ENCODE peak calls at places on chromosomes 7 and 10, in seven cellular contexts. D, L, U, T, Q, F and S are unnamed samples.
A peak's percentile ranks its signal among the peaks of the same experiment; 100 is the strongest.

GRCh38 chr7:157984138-157984913 is 603.3 kb downstream of the PTPRN2 start:
- DNase-seq in T (no peak), D (no peak), F (no peak), U (no peak), Q (no peak), L (no peak), S (no peak)

GRCh38 chr7:71867626-71868025 is 544.5 kb downstream of the CALN1 start:
- DNase-seq in L (no peak), U (no peak), T (no peak), D (no peak), Q (no peak), F (no peak), S (no peak)

GRCh38 chr10:57314046-57314445 is 953.0 kb upstream of the ZWINT start:
- DNase-seq in L (no peak), U (no peak), D (no peak), T (no peak), Q (no peak), F (no peak), S (no peak)

GRCh38 chr10:4488924-4489323 is 337.1 kb upstream of the AKR1E2 start:
- DNase-seq in Q (no peak), L (no peak), U (no peak), D (no peak), F (no peak), T (no peak), S (no peak)

GRCh38 chr7:96004598-96004997 is 232.2 kb downstream of the DYNC1I1 start:
- DNase-seq in D (no peak), F (peak; percentile 5), Q (no peak), L (no peak), U (no peak), T (no peak), S (no peak)

GRCh38 chr10:386751-387693 is 251.8 kb downstream of the ZMYND11 start:
- DNase-seq in U (no peak), T (no peak), Q (no peak), F (no peak), L (peak; percentile 70), D (no peak), S (no peak)

GRCh38 chr7:37901890-37902524 is 14.6 kb downstream of the SFRP4 start:
- DNase-seq in U (no peak), F (peak; percentile 85), T (no peak), Q (peak; percentile 11), D (no peak), L (no peak), S (no peak)

GRCh38 chr10:85558533-85558932 is 808.1 kb downstream of the GRID1 start:
- DNase-seq in Q (no peak), U (no peak), F (no peak), D (no peak), L (no peak), T (no peak), S (no peak)

GRCh38 chr7:115124409-115124939 is 202.6 kb downstream of the MDFIC start:
- DNase-seq in T (no peak), D (no peak), L (no peak), U (peak; percentile 19), F (peak; percentile 36), Q (no peak), S (no peak)

GRCh38 chr7:43648725-43649406 is 66.0 kb downstream of the STK17A start:
- DNase-seq in U (no peak), T (no peak), F (peak; percentile 98), Q (peak; percentile 42), L (no peak), D (no peak), S (no peak)

GRCh38 chr10:109588259-109588658 is 335.1 kb downstream of the XPNPEP1 start:
- DNase-seq in T (no peak), Q (no peak), U (no peak), L (no peak), D (no peak), F (no peak), S (no peak)

GRCh38 chr10:31724296-31724695 is 204.3 kb downstream of the ARHGAP12 start:
- DNase-seq in Q (no peak), L (no peak), F (no peak), U (no peak), D (no peak), T (no peak), S (no peak)

GRCh38 chr7:76372984-76373833 is 14.4 kb upstream of the YWHAG start:
- DNase-seq in F (peak; percentile 82), D (peak; percentile 50), Q (peak; percentile 64), T (no peak), U (peak; percentile 76), L (no peak), S (no peak)

GRCh38 chr10:1854271-1854670 is 116.9 kb upstream of the ADARB2 start:
- DNase-seq in F (no peak), Q (no peak), U (no peak), L (no peak), T (no peak), D (no peak), S (no peak)

GRCh38 chr7:113202282-113202681 is 83.9 kb upstream of the SMIM30 start:
- DNase-seq in D (no peak), L (no peak), F (no peak), T (no peak), U (no peak), Q (no peak), S (no peak)

GRCh38 chr7:77262311-77262710 is 62.7 kb upstream of the FGL2 start:
- DNase-seq in U (no peak), F (no peak), D (no peak), L (no peak), T (no peak), Q (no peak), S (no peak)

GRCh38 chr10:44647877-44648542 is 263.1 kb upstream of the CXCL12 start:
- DNase-seq in U (peak; percentile 18), F (peak; percentile 79), D (peak; percentile 47), T (no peak), Q (no peak), L (no peak), S (no peak)

GRCh38 chr10:132442636-132443035 is 45.6 kb downstream of the PWWP2B start:
- DNase-seq in L (no peak), D (no peak), F (no peak), U (no peak), T (no peak), Q (no peak), S (no peak)

GRCh38 chr7:69419928-69420327 is 178.3 kb upstream of the AUTS2 start:
- DNase-seq in D (peak; percentile 20), L (no peak), T (no peak), Q (no peak), U (no peak), F (peak; percentile 71), S (no peak)

GRCh38 chr7:148609045-148609725 is 18.6 kb downstream of the C7orf33 start:
- DNase-seq in L (no peak), F (peak; percentile 64), U (no peak), T (no peak), D (no peak), Q (no peak), S (no peak)

GRCh38 chr7:23696916-23697441 is 13.0 kb upstream of the STK31 start:
- DNase-seq in T (no peak), D (peak; percentile 19), U (peak; percentile 44), L (peak; percentile 71), F (peak; percentile 29), Q (peak; percentile 40), S (peak; percentile 51)

GRCh38 chr10:103452714-103453230 is 602 bp upstream of the CALHM2 start:
- DNase-seq in D (no peak), U (no peak), Q (no peak), L (peak; percentile 62), F (no peak), T (no peak), S (no peak)

GRCh38 chr10:57338823-57339558 is 928.7 kb downstream of the IPMK start:
- DNase-seq in F (peak; percentile 29), U (no peak), Q (peak; percentile 28), T (no peak), D (no peak), L (no peak), S (no peak)

GRCh38 chr10:23656735-23657134 is 217.9 kb downstream of the OTUD1 start:
- DNase-seq in T (no peak), F (no peak), U (no peak), D (no peak), Q (peak; percentile 5), L (no peak), S (no peak)

DNA sequence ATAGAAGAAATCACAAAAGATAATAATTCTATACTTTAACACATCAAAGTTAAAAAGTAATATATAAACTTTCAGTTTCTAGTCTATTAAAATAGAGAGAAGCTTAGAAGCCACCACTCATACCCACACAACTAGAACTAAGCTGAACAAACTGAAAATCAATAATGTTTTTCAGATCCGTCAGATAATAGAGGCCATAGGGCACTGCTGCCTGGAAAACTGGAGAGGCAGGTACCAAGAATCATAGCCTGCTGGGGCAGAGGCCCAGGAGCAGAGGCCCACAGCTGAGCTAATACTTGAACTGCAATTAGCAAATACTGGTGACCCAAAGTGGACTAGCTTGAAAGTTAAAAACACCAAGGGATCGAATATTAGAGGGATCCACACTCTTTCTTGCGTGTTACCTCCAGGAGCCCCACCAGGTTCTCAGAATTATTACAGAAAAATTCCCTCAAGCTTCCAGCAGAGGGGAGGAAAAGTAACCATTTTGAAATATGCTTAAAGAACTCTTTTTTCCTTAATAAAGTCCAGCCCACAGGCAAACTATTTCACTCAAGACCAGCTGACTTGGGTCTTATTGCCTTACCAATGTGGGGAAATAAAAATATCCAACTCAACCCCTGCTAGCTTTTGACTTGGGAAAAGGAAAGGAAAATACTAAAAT is 774.1 kb upstream of the IGFBP3 start:
- DNase-seq in L (no peak), F (no peak), D (no peak), Q (no peak), U (no peak), T (no peak), S (peak; percentile 81)
- TF ChIP-seq CTCF in L (no peak), F (peak; percentile 10), D (no peak), Q (no peak), U (no peak), T (peak; percentile 24), S (no peak)

DNA sequence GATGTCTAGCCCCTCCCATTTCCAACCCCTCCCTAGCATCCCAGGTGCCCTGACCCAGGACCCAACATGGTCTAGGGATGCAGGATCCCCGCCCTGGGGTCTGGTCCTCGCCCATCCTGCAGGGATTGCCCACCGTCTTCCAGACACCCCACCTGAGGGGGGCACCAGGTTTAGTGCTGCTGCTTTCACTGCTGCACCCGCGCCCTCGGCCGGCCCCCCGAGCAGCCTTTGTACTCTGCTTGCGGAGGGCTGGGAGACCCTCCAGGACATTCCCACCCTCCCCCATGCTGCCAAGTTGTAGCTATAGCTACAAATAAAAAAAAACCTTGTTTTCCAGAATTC is 9.6 kb downstream of the ZYX start:
- DNase-seq in F (no peak), L (peak; percentile 64), U (no peak), Q (no peak), T (no peak), D (peak; percentile 22), S (no peak)
- H3K27ac ChIP-seq in F (no peak overlapping the region), L (peak overlapping the region; percentile 100), U (no peak overlapping the region), Q (peak overlapping the region; percentile 78), T (peak overlapping the region; percentile 50), D (peak overlapping the region; percentile 98), S (no peak overlapping the region)

GRCh38 chr10:97683556-97684357 is 3.3 kb downstream of the AVPI1 start:
- DNase-seq in U (no peak), D (no peak), F (peak; percentile 51), L (no peak), T (no peak), Q (no peak), S (peak; percentile 52)
- TF ChIP-seq CTCF in U (no peak), D (no peak), F (no peak), L (no peak), T (no peak), Q (no peak), S (no peak)

GRCh38 chr10:29618341-29619171 is 16.2 kb downstream of the SVIL start:
- DNase-seq in Q (no peak), F (peak; percentile 18), T (no peak), U (peak; percentile 68), D (peak; percentile 67), L (no peak), S (peak; percentile 58)
- H3K27ac ChIP-seq in Q (peak overlapping the region; percentile 10), F (no peak overlapping the region), T (no peak overlapping the region), U (peak overlapping the region; percentile 88), D (peak overlapping the region; percentile 87), L (peak overlapping the region; percentile 67), S (peak overlapping the region; percentile 35)

GRCh38 chr10:122499491-122499941 is 38.2 kb downstream of the HTRA1 start:
- DNase-seq in L (peak; percentile 82), U (no peak), F (peak; percentile 44), Q (no peak), D (peak; percentile 73), T (no peak), S (no peak)
- TF ChIP-seq CTCF in L (no peak), U (no peak), F (no peak), Q (no peak), D (no peak), T (no peak), S (no peak)